ENCODE peak calls at places on chromosome 20, in nine cellular contexts. One of them, this sample, is unnamed.

GRCh38 chr20:17503501-17504325 is 27.5 kb downstream of the BFSP1 start:
- DNase-seq in HepG2: no peak
- DNase-seq in lower leg skin: peak
- DNase-seq in sigmoid colon: peak
- DNase-seq in suprapubic skin: no peak
- DNase-seq in heart left ventricle: no peak
- DNase-seq in breast epithelium: no peak
- DNase-seq in IMR-90: no peak
- DNase-seq in GM12892: no peak
- DNase-seq in this sample: no peak

GRCh38 chr20:40251284-40251932 is 437.6 kb downstream of the MAFB start:
- DNase-seq in HepG2: peak
- DNase-seq in lower leg skin: no peak
- DNase-seq in sigmoid colon: no peak
- DNase-seq in suprapubic skin: no peak
- DNase-seq in heart left ventricle: no peak
- DNase-seq in breast epithelium: no peak
- DNase-seq in IMR-90: peak
- DNase-seq in GM12892: peak
- DNase-seq in this sample: no peak

GRCh38 chr20:43220612-43221011 is 30.9 kb upstream of the PTPRT start:
- DNase-seq in HepG2: no peak
- DNase-seq in lower leg skin: no peak
- DNase-seq in sigmoid colon: no peak
- DNase-seq in suprapubic skin: no peak
- DNase-seq in heart left ventricle: no peak
- DNase-seq in breast epithelium: no peak
- DNase-seq in IMR-90: peak
- DNase-seq in GM12892: no peak
- DNase-seq in this sample: no peak

GRCh38 chr20:24206995-24207394 is 218.4 kb upstream of the GGTLC1 start:
- DNase-seq in HepG2: no peak
- DNase-seq in lower leg skin: no peak
- DNase-seq in sigmoid colon: no peak
- DNase-seq in suprapubic skin: no peak
- DNase-seq in heart left ventricle: no peak
- DNase-seq in breast epithelium: no peak
- DNase-seq in IMR-90: no peak
- DNase-seq in GM12892: no peak
- DNase-seq in this sample: no peak

GRCh38 chr20:16761305-16761829 is 13.2 kb downstream of the OTOR start:
- DNase-seq in HepG2: peak
- DNase-seq in lower leg skin: no peak
- DNase-seq in sigmoid colon: no peak
- DNase-seq in suprapubic skin: no peak
- DNase-seq in heart left ventricle: peak
- DNase-seq in breast epithelium: peak
- DNase-seq in IMR-90: peak
- DNase-seq in GM12892: no peak
- DNase-seq in this sample: no peak

GRCh38 chr20:57934007-57934805 is 224.4 kb upstream of the PMEPA1 start:
- DNase-seq in HepG2: no peak
- DNase-seq in lower leg skin: no peak
- DNase-seq in sigmoid colon: no peak
- DNase-seq in suprapubic skin: no peak
- DNase-seq in heart left ventricle: no peak
- DNase-seq in breast epithelium: no peak
- DNase-seq in IMR-90: no peak
- DNase-seq in GM12892: no peak
- DNase-seq in this sample: no peak

GRCh38 chr20:5353624-5354496 is 37.1 kb upstream of the PROKR2 start:
- DNase-seq in HepG2: no peak
- DNase-seq in lower leg skin: no peak
- DNase-seq in sigmoid colon: no peak
- DNase-seq in suprapubic skin: no peak
- DNase-seq in heart left ventricle: no peak
- DNase-seq in breast epithelium: no peak
- DNase-seq in IMR-90: peak
- DNase-seq in GM12892: no peak
- DNase-seq in this sample: no peak

GRCh38 chr20:33262658-33263065 is 20.4 kb upstream of the BPIFB1 start:
- DNase-seq in HepG2: peak
- DNase-seq in lower leg skin: no peak
- DNase-seq in sigmoid colon: no peak
- DNase-seq in suprapubic skin: no peak
- DNase-seq in heart left ventricle: no peak
- DNase-seq in breast epithelium: no peak
- DNase-seq in IMR-90: peak
- DNase-seq in GM12892: no peak
- DNase-seq in this sample: no peak

GRCh38 chr20:6708010-6708409 is 59.5 kb upstream of the BMP2 start:
- DNase-seq in HepG2: no peak
- DNase-seq in lower leg skin: no peak
- DNase-seq in sigmoid colon: peak
- DNase-seq in suprapubic skin: no peak
- DNase-seq in heart left ventricle: peak
- DNase-seq in breast epithelium: no peak
- DNase-seq in IMR-90: peak
- DNase-seq in GM12892: no peak
- DNase-seq in this sample: no peak

GRCh38 chr20:14553774-14554524 is 216.5 kb upstream of the FLRT3 start:
- DNase-seq in HepG2: no peak
- DNase-seq in lower leg skin: no peak
- DNase-seq in sigmoid colon: no peak
- DNase-seq in suprapubic skin: no peak
- DNase-seq in heart left ventricle: no peak
- DNase-seq in breast epithelium: no peak
- DNase-seq in IMR-90: peak
- DNase-seq in GM12892: no peak
- DNase-seq in this sample: no peak

GRCh38 chr20:18613553-18613952 is 25.7 kb downstream of the DTD1 start:
- DNase-seq in HepG2: no peak
- DNase-seq in lower leg skin: peak
- DNase-seq in sigmoid colon: no peak
- DNase-seq in suprapubic skin: no peak
- DNase-seq in heart left ventricle: no peak
- DNase-seq in breast epithelium: no peak
- DNase-seq in IMR-90: peak
- DNase-seq in GM12892: no peak
- DNase-seq in this sample: no peak

GRCh38 chr20:5665417-5665816 is 84.8 kb upstream of the SHLD1 start:
- DNase-seq in HepG2: no peak
- DNase-seq in lower leg skin: no peak
- DNase-seq in sigmoid colon: no peak
- DNase-seq in suprapubic skin: no peak
- DNase-seq in heart left ventricle: no peak
- DNase-seq in breast epithelium: no peak
- DNase-seq in IMR-90: no peak
- DNase-seq in GM12892: no peak
- DNase-seq in this sample: no peak

GRCh38 chr20:22312744-22313346 is 271.5 kb downstream of the FOXA2 start:
- DNase-seq in HepG2: peak
- DNase-seq in lower leg skin: no peak
- DNase-seq in sigmoid colon: no peak
- DNase-seq in suprapubic skin: no peak
- DNase-seq in heart left ventricle: no peak
- DNase-seq in breast epithelium: no peak
- DNase-seq in IMR-90: peak
- DNase-seq in GM12892: no peak
- DNase-seq in this sample: no peak

GRCh38 chr20:44247131-44247571 is at the start of gene GDAP1L1:
- DNase-seq in HepG2: no peak
- DNase-seq in lower leg skin: no peak
- DNase-seq in sigmoid colon: no peak
- DNase-seq in suprapubic skin: no peak
- DNase-seq in heart left ventricle: peak
- DNase-seq in breast epithelium: no peak
- DNase-seq in IMR-90: no peak
- DNase-seq in GM12892: no peak
- DNase-seq in this sample: no peak

GRCh38 chr20:41047279-41047974 is 18.8 kb downstream of the TOP1 start:
- DNase-seq in HepG2: no peak
- DNase-seq in lower leg skin: no peak
- DNase-seq in sigmoid colon: no peak
- DNase-seq in suprapubic skin: no peak
- DNase-seq in heart left ventricle: no peak
- DNase-seq in breast epithelium: no peak
- DNase-seq in IMR-90: no peak
- DNase-seq in GM12892: no peak
- DNase-seq in this sample: no peak

GRCh38 chr20:4898282-4898681 is 103.0 kb downstream of the SLC23A2 start:
- DNase-seq in HepG2: no peak
- DNase-seq in lower leg skin: no peak
- DNase-seq in sigmoid colon: no peak
- DNase-seq in suprapubic skin: no peak
- DNase-seq in heart left ventricle: no peak
- DNase-seq in breast epithelium: no peak
- DNase-seq in IMR-90: peak
- DNase-seq in GM12892: no peak
- DNase-seq in this sample: peak

GRCh38 chr20:10433623-10434466 is at the start of gene MKKS:
- DNase-seq in HepG2: peak
- DNase-seq in lower leg skin: peak
- DNase-seq in sigmoid colon: peak
- DNase-seq in suprapubic skin: peak
- DNase-seq in heart left ventricle: peak
- DNase-seq in breast epithelium: peak
- DNase-seq in IMR-90: peak
- DNase-seq in GM12892: peak
- DNase-seq in this sample: no peak

GRCh38 chr20:20393207-20393606 is 25.3 kb downstream of the INSM1 start:
- DNase-seq in HepG2: no peak
- DNase-seq in lower leg skin: no peak
- DNase-seq in sigmoid colon: no peak
- DNase-seq in suprapubic skin: no peak
- DNase-seq in heart left ventricle: no peak
- DNase-seq in breast epithelium: no peak
- DNase-seq in IMR-90: peak
- DNase-seq in GM12892: no peak
- DNase-seq in this sample: no peak

GRCh38 chr20:5553194-5553815 is 196.9 kb upstream of the SHLD1 start:
- DNase-seq in HepG2: no peak
- DNase-seq in lower leg skin: no peak
- DNase-seq in sigmoid colon: no peak
- DNase-seq in suprapubic skin: no peak
- DNase-seq in heart left ventricle: no peak
- DNase-seq in breast epithelium: no peak
- DNase-seq in IMR-90: no peak
- DNase-seq in GM12892: no peak
- DNase-seq in this sample: no peak

GRCh38 chr20:34013532-34013931 is 19.8 kb downstream of the RALY start:
- DNase-seq in HepG2: no peak
- DNase-seq in lower leg skin: no peak
- DNase-seq in sigmoid colon: no peak
- DNase-seq in suprapubic skin: no peak
- DNase-seq in heart left ventricle: no peak
- DNase-seq in breast epithelium: no peak
- DNase-seq in IMR-90: no peak
- DNase-seq in GM12892: no peak
- DNase-seq in this sample: no peak

GRCh38 chr20:54995021-54995420 is 519.6 kb downstream of the DOK5 start:
- DNase-seq in HepG2: no peak
- DNase-seq in lower leg skin: no peak
- DNase-seq in sigmoid colon: no peak
- DNase-seq in suprapubic skin: no peak
- DNase-seq in heart left ventricle: no peak
- DNase-seq in breast epithelium: no peak
- DNase-seq in IMR-90: no peak
- DNase-seq in GM12892: no peak
- DNase-seq in this sample: no peak
- TF ChIP-seq POLR2A in HepG2: no peak
- TF ChIP-seq POLR2A in lower leg skin: no peak
- TF ChIP-seq POLR2A in sigmoid colon: no peak
- TF ChIP-seq POLR2A in suprapubic skin: no peak
- TF ChIP-seq POLR2A in heart left ventricle: no peak
- TF ChIP-seq POLR2A in breast epithelium: no peak
- TF ChIP-seq POLR2A in IMR-90: no peak
- TF ChIP-seq POLR2A in GM12892: no peak
- TF ChIP-seq POLR2A in this sample: no peak

GRCh38 chr20:35447082-35447789 is 8.2 kb upstream of the CEP250 start:
- DNase-seq in HepG2: peak
- DNase-seq in lower leg skin: peak
- DNase-seq in sigmoid colon: peak
- DNase-seq in suprapubic skin: peak
- DNase-seq in heart left ventricle: peak
- DNase-seq in breast epithelium: peak
- DNase-seq in IMR-90: peak
- DNase-seq in GM12892: peak
- DNase-seq in this sample: no peak
- TF ChIP-seq POLR2A in HepG2: peak
- TF ChIP-seq POLR2A in lower leg skin: no peak
- TF ChIP-seq POLR2A in sigmoid colon: no peak
- TF ChIP-seq POLR2A in suprapubic skin: no peak
- TF ChIP-seq POLR2A in heart left ventricle: no peak
- TF ChIP-seq POLR2A in breast epithelium: no peak
- TF ChIP-seq POLR2A in IMR-90: no peak
- TF ChIP-seq POLR2A in GM12892: no peak
- TF ChIP-seq POLR2A in this sample: no peak

GRCh38 chr20:47235853-47236638 is 120.5 kb downstream of the ZMYND8 start:
- DNase-seq in HepG2: no peak
- DNase-seq in lower leg skin: no peak
- DNase-seq in sigmoid colon: no peak
- DNase-seq in suprapubic skin: no peak
- DNase-seq in heart left ventricle: no peak
- DNase-seq in breast epithelium: no peak
- DNase-seq in IMR-90: no peak
- DNase-seq in GM12892: no peak
- DNase-seq in this sample: no peak
- TF ChIP-seq POLR2A in HepG2: no peak
- TF ChIP-seq POLR2A in lower leg skin: no peak
- TF ChIP-seq POLR2A in sigmoid colon: no peak
- TF ChIP-seq POLR2A in suprapubic skin: no peak
- TF ChIP-seq POLR2A in heart left ventricle: no peak
- TF ChIP-seq POLR2A in breast epithelium: no peak
- TF ChIP-seq POLR2A in IMR-90: no peak
- TF ChIP-seq POLR2A in GM12892: no peak
- TF ChIP-seq POLR2A in this sample: no peak

DNA sequence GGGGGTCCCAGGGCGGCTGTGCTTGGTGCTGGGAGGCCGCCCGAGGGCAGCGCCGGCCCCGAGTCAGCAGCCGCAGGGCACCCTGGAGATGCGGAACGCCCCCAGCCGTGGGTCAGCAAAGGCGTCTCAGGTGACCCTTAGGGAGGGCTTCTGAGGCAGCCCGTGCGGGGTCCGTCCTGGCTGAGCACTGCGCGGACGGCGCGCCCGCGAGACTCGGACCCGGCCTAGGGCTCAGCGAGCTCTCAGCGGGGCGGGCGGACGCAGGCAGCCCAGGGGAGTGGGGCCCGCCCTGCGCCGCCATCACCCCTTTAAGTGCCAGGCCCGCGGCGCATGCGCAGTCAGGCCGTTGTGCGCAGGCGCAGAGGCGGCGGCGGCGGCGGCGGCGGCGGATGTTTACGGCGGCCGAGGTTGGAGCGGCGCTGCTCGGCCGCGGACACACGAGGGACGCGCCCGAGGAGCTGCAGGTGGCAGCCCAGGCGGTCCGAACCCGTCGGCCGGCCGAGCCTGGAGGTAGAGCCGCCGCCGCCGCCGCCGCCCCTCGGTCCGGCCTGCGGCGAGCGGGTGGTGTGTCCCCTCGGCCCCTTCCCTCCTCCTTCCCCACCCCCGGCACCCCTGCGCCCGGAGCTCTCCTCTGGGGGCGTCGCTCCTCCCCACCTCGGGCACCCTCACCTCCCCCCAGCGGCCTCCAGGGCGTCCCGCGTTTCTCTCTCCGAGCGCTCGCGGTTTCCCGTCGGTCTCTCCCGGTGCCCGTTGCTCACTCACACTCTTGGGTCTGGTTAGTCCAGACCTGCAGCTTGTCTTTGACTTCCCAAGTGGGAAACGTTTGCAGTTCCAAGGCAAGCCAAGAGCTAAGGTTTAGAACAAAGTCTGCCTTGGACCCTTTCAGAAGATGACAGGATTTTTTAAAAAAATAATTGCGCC is at the start of gene PCMTD2:
- DNase-seq in HepG2: peak
- DNase-seq in lower leg skin: peak
- DNase-seq in sigmoid colon: peak
- DNase-seq in suprapubic skin: peak
- DNase-seq in heart left ventricle: peak
- DNase-seq in breast epithelium: peak
- DNase-seq in IMR-90: peak
- DNase-seq in GM12892: peak
- DNase-seq in this sample: peak
- TF ChIP-seq POLR2A in HepG2: peak
- TF ChIP-seq POLR2A in lower leg skin: peak
- TF ChIP-seq POLR2A in sigmoid colon: no peak
- TF ChIP-seq POLR2A in suprapubic skin: no peak
- TF ChIP-seq POLR2A in heart left ventricle: peak
- TF ChIP-seq POLR2A in breast epithelium: no peak
- TF ChIP-seq POLR2A in IMR-90: no peak
- TF ChIP-seq POLR2A in GM12892: peak
- TF ChIP-seq POLR2A in this sample: peak